ENCODE peak calls at places on chromosome 18, in nine cellular contexts. B is Peyer's patch, W is lower lobe of right lung, P is neural progenitor cell, N is A549, I is K562, X is heart right ventricle, U is breast epithelium, G is fibroblast of lung. J is an unnamed sample.
A peak's percentile ranks its signal among the peaks of the same experiment; 100 is the strongest.

GRCh38 chr18:3889803-3890202 is 439.8 kb downstream of the TGIF1 start:
- DNase-seq in X (no peak), W (no peak), P (no peak), B (no peak), I (no peak), G (peak; percentile 94), U (no peak), N (no peak), J (no peak)

GRCh38 chr18:47191956-47192355 is 15.8 kb upstream of the IER3IP1 start:
- DNase-seq in W (no peak), U (no peak), G (no peak), I (no peak), P (no peak), N (peak; percentile 24), B (no peak), X (no peak), J (no peak)

GRCh38 chr18:54127759-54128378 is 96.6 kb downstream of the MBD2 start:
- DNase-seq in W (no peak), B (no peak), X (no peak), P (peak; percentile 78), G (peak; percentile 31), U (no peak), N (peak; percentile 15), I (peak; percentile 59), J (no peak)

GRCh38 chr18:3262234-3263171 is 570 bp downstream of the MYL12B start:
- DNase-seq in B (no peak), W (no peak), P (no peak), X (no peak), N (peak; percentile 42), G (peak; percentile 50), U (no peak), I (peak; percentile 60), J (no peak)

GRCh38 chr18:57337890-57338289 is 14.5 kb upstream of the ST8SIA3 start:
- DNase-seq in X (no peak), W (no peak), U (no peak), I (no peak), B (no peak), G (no peak), N (no peak), P (no peak), J (no peak)

GRCh38 chr18:76521367-76521766 is 26.3 kb upstream of the ZNF516 start:
- DNase-seq in B (no peak), P (no peak), X (no peak), I (no peak), G (no peak), U (no peak), N (no peak), W (no peak), J (no peak)

GRCh38 chr18:48199399-48199798 is 209.8 kb downstream of the ZBTB7C start:
- DNase-seq in W (no peak), P (no peak), G (no peak), U (no peak), N (no peak), X (no peak), B (no peak), I (no peak), J (no peak)

GRCh38 chr18:46214435-46214834 is 110.2 kb downstream of the HAUS1 start:
- DNase-seq in U (no peak), X (no peak), P (no peak), B (no peak), W (no peak), G (no peak), I (no peak), N (no peak), J (no peak)

GRCh38 chr18:8868276-8868675 is 162.9 kb downstream of the MTCL1 start:
- DNase-seq in P (no peak), X (no peak), W (no peak), U (no peak), G (no peak), B (no peak), I (no peak), N (no peak), J (no peak)

GRCh38 chr18:13219576-13219975 is 1.0 kb downstream of the LDLRAD4 start:
- DNase-seq in N (no peak), B (no peak), P (no peak), U (no peak), I (no peak), W (no peak), G (no peak), X (no peak), J (no peak)

GRCh38 chr18:13218376-13219011 is at the start of gene LDLRAD4:
- DNase-seq in W (no peak), I (no peak), X (peak; percentile 73), G (peak; percentile 22), U (no peak), P (peak; percentile 58), N (no peak), B (no peak), J (no peak)

DNA sequence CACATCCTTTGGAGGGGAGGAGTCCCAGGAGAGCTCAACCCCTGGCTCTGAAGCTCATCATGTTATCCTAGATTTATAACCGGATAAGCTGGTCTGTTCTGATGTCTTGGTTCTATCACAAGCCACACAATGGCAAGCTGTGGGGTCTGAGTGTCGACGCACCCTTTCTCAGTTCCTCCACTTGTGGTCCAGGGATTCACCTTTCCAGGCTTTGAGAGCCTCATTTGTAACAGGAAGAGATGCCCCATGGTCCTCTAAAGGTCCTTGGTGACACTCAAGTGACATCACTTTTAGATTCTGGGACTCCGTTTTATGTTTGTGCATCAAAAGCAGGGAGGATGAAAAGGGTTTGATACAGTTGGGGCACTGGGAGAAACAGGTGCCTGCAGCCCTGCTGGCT is 172.6 kb downstream of the BCL2 start:
- DNase-seq in N (no peak), B (no peak), P (no peak), G (no peak), W (no peak), X (no peak), I (no peak), U (no peak), J (no peak)
- H3K4me1 ChIP-seq in N (no peaks in the 10 kb centered on the region), B (peaks cover 14% of the 10 kb centered on the region), P (no peaks in the 10 kb centered on the region), G (no peaks in the 10 kb centered on the region), W (peaks cover 23% of the 10 kb centered on the region), X (peaks cover 12% of the 10 kb centered on the region), I (no peaks in the 10 kb centered on the region), U (peaks cover 26% of the 10 kb centered on the region), J (peaks cover 58% of the 10 kb centered on the region)

DNA sequence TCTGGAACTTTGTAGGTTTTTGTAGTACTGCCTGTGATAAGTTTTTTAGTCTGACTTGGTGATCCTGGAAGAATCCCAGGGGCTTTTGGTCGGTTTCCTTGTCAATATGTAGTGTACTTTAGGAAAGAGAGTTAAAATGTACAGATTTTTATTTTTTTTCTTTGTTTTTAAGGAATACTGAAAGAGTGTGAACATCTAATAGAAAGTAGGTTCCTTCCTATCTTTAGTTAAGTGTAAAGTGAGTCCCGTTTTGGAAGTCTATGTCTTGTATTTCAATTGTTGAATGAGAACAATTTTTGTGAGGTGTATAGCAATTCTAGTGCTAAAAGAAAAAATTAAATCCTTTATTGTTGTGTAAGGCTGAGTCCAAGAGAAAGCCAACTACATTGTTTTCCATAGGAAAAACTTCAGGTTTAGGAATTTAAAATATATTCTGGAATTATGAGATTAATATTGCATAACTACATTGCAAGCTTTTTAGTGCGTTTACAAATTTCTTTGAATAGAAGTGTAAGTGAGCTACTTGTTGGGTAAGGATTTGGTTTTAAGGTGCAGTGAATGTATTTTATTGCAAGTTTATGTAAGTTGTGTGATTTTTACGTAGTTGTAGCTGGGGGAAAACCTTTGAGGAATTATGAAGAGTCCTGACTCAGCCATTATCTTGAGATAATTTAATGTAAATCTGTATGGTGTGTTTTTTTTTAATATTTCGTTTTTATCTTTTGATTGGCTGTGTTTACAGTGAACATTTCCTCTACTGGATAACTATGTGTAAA is 1.7 kb downstream of the VAPA start:
- DNase-seq in N (no peak), P (no peak), X (no peak), B (no peak), I (no peak), U (no peak), W (no peak), G (no peak), J (no peak)
- H3K4me1 ChIP-seq in N (peaks cover 48% of the 10 kb centered on the region), P (peaks cover 21% of the 10 kb centered on the region), X (peaks cover 45% of the 10 kb centered on the region), B (no peaks in the 10 kb centered on the region), I (peaks cover 25% of the 10 kb centered on the region), U (peaks cover 17% of the 10 kb centered on the region), W (peaks cover 56% of the 10 kb centered on the region), G (peaks cover 10% of the 10 kb centered on the region), J (peaks cover 54% of the 10 kb centered on the region)

DNA sequence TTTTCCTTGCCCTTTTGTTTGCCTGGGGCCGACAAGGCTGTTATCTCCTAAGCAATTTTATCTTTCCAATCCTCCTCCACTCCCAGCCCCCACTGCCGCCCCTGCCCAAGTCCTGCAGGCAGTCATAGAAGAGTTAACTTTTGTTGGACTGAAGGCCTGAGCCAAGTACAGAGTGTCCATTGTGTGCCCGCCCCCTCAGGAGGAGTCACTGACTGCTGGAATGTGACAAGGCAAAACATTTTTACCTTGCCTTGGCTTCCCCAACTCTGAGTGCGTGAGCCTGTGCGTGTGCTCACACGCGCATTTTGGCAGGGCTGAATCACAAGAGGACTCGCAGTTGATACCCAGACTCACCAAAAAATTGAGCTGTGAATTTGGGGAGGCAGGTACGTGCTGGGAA is 16.2 kb downstream of the SETBP1 start:
- DNase-seq in P (peak; percentile 37), U (peak; percentile 76), I (peak; percentile 26), N (no peak), X (no peak), B (no peak), G (peak; percentile 59), W (no peak), J (no peak)
- H3K4me1 ChIP-seq in P (peaks cover 37% of the 10 kb centered on the region), U (peaks cover 6% of the 10 kb centered on the region), I (peaks cover 2% of the 10 kb centered on the region), N (peaks cover 4% of the 10 kb centered on the region), X (peaks cover 13% of the 10 kb centered on the region), B (no peaks in the 10 kb centered on the region), G (peaks cover 6% of the 10 kb centered on the region), W (peaks cover 24% of the 10 kb centered on the region), J (peaks cover 51% of the 10 kb centered on the region)

DNA sequence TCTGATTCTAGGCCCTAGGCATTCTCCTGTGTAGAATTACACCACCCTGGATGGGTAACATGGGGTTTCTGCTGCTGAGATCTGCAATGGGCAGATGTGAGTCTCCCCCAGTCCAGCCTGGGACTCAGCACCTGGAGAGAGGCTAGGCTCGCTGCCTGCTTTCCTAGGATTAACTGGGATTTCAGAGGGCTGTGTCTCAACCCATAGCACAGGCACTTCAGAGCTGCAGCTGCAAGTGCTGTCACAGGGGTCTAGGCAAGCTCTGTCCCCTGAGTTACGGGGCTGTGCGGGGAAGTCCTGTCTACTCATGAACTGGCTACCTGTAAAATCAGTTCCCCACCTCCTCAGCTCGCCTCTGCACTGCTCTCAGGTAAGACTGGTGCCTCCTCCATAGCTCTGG is 51.5 kb downstream of the CABLES1 start:
- DNase-seq in N (no peak), X (no peak), P (no peak), I (no peak), U (no peak), G (no peak), W (no peak), B (no peak), J (no peak)
- H3K4me1 ChIP-seq in N (no peaks in the 10 kb centered on the region), X (no peaks in the 10 kb centered on the region), P (peaks cover 18% of the 10 kb centered on the region), I (no peaks in the 10 kb centered on the region), U (no peaks in the 10 kb centered on the region), G (no peaks in the 10 kb centered on the region), W (no peaks in the 10 kb centered on the region), B (no peaks in the 10 kb centered on the region), J (no peaks in the 10 kb centered on the region)

DNA sequence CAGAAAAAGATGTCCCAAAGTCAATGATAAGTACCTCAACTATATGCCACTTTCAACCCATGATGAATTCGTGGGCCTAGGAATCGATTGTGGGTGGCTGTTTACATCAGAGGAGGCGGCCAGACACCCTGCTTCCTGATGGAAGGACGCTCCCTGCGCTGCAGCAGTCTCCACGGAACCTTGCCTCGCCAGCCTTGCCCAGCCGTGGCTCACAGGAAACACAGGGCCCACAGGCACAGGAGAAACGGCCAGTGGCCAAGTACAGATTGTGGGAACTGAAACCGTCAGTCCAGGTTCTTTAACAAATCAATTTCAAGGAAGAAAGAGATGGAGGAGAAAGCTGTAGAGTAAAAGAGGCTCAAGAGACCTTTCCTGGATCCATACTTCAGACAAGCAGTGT is 101.5 kb upstream of the NFATC1 start:
- DNase-seq in W (no peak), U (no peak), I (no peak), B (no peak), X (no peak), P (no peak), N (no peak), G (no peak), J (no peak)
- H3K4me1 ChIP-seq in W (no peaks in the 10 kb centered on the region), U (no peaks in the 10 kb centered on the region), I (no peaks in the 10 kb centered on the region), B (no peaks in the 10 kb centered on the region), X (no peaks in the 10 kb centered on the region), P (no peaks in the 10 kb centered on the region), N (no peaks in the 10 kb centered on the region), G (no peaks in the 10 kb centered on the region), J (no peaks in the 10 kb centered on the region)

J was measured in thoracic aorta.